ENCODE peak calls at places on chromosomes 13 and 19, in six cellular contexts. Z is upper lobe of right lung; F is lower lobe of right lung; M is naive thymus-derived CD4-positive, alpha-beta T cell; B is pancreas; O is esophagus squamous epithelium. G is an unnamed sample.

GRCh38 chr13:99660101-99660500 is 158.8 kb downstream of the TM9SF2 start:
- DNase-seq in M (no peak), O (no peak), Z (no peak), F (no peak), B (no peak), G (no peak)

GRCh38 chr19:41244117-41244516 is 20.1 kb upstream of the HNRNPUL1 start:
- DNase-seq in F (no peak), B (no peak), O (no peak), Z (no peak), M (no peak), G (no peak)

GRCh38 chr19:55467236-55468053 is 2.9 kb upstream of the C19orf85 start:
- DNase-seq in B (no peak), Z (peak; percentile 85), F (peak; percentile 79), O (no peak), M (peak; percentile 21), G (no peak)

GRCh38 chr13:82654851-82655517 is 1227.3 kb downstream of the SLITRK1 start:
- DNase-seq in B (no peak), O (no peak), Z (peak; percentile 68), F (peak; percentile 58), M (no peak), G (no peak)

GRCh38 chr13:58087566-58087965 is 456.0 kb downstream of the PCDH17 start:
- DNase-seq in B (no peak), O (no peak), M (no peak), Z (no peak), F (no peak), G (no peak)

GRCh38 chr13:44842158-44842557 is 147.1 kb downstream of the NUFIP1 start:
- DNase-seq in M (no peak), B (no peak), F (no peak), Z (no peak), O (no peak), G (no peak)

GRCh38 chr19:50332014-50332263 is 2.8 kb upstream of the KCNC3 start:
- DNase-seq in B (no peak), F (peak; percentile 42), Z (peak; percentile 62), M (no peak), O (no peak), G (no peak)

GRCh38 chr13:35865341-35866240 is 265.6 kb downstream of the DCLK1 start:
- DNase-seq in M (no peak), B (no peak), Z (peak; percentile 72), O (no peak), F (peak; percentile 52), G (no peak)

GRCh38 chr13:54912367-54912766 is 1883.8 kb downstream of the OLFM4 start:
- DNase-seq in Z (no peak), B (no peak), F (no peak), M (no peak), O (no peak), G (no peak)

GRCh38 chr19:14381689-14382474 is 638 bp downstream of the ADGRE5 start:
- DNase-seq in F (peak; percentile 81), M (peak; percentile 84), B (peak; percentile 79), Z (no peak), O (no peak), G (no peak)

GRCh38 chr13:32881074-32881791 is 135.0 kb upstream of the KL start:
- DNase-seq in O (no peak), Z (no peak), M (no peak), B (no peak), F (no peak), G (no peak)

GRCh38 chr19:46990998-46991676 is 28.5 kb upstream of the NPAS1 start:
- DNase-seq in M (no peak), O (no peak), Z (peak; percentile 84), B (peak; percentile 69), F (peak; percentile 73), G (no peak)

GRCh38 chr13:112444001-112444311 is 67.8 kb downstream of the SPACA7 start:
- DNase-seq in B (peak; percentile 51), M (no peak), O (no peak), Z (peak; percentile 82), F (peak; percentile 70), G (no peak)

GRCh38 chr19:8510589-8511115 is 3.3 kb downstream of the ZNF414 start:
- DNase-seq in F (no peak), Z (no peak), O (no peak), B (no peak), M (no peak), G (no peak)

GRCh38 chr19:43519436-43520088 is 7.4 kb downstream of the ETHE1 start:
- DNase-seq in B (peak; percentile 62), O (no peak), M (peak; percentile 70), F (peak; percentile 77), Z (peak; percentile 84), G (no peak)

GRCh38 chr13:50993371-50993770 is 83.8 kb downstream of the RNASEH2B start:
- DNase-seq in Z (no peak), F (no peak), O (no peak), M (no peak), B (no peak), G (no peak)

GRCh38 chr19:3544054-3544376 is 5.0 kb downstream of the TEKTIP1 start:
- DNase-seq in O (no peak), M (no peak), B (no peak), Z (no peak), F (peak; percentile 35), G (no peak)

GRCh38 chr19:43430142-43430710 is 15.5 kb downstream of the TEX101 start:
- DNase-seq in B (no peak), Z (no peak), F (no peak), O (no peak), M (no peak), G (no peak)

GRCh38 chr13:27619711-27620376 is 485 bp downstream of the LNX2 start:
- DNase-seq in M (peak; percentile 6), B (no peak), O (no peak), F (peak; percentile 70), Z (no peak), G (no peak)

DNA sequence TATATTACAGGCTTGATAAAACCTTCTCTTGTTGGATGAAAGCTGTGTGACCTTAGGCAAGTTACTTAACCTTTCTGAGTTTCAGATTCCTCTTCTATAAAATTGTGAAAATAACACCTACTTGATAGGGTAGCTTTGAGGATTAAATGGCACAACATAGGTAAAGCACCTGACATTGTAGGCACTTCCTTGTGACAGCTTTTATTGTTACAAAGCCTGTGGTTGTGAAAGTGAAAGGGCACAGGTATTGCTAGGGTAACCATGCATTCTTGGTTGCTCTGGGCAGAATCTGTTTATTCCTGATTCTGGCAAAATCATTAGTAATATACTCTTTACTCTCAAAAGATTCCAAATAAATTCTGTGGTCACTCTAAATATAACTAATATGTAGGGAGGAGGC is 493.4 kb downstream of the OLFM4 start:
- DNase-seq in M (no peak), F (no peak), Z (no peak), O (no peak), B (no peak), G (no peak)
- H3K4me1 ChIP-seq in M (no peaks in the 10 kb centered on the region), F (no peaks in the 10 kb centered on the region), Z (no peaks in the 10 kb centered on the region), O (no peaks in the 10 kb centered on the region), B (no peaks in the 10 kb centered on the region), G (no peaks in the 10 kb centered on the region)

GRCh38 chr13:101917833-101918755 is 465.6 kb downstream of the ITGBL1 start:
- DNase-seq in Z (no peak), B (peak; percentile 11), M (no peak), F (no peak), O (no peak), G (no peak)
- H3K4me3 ChIP-seq in Z (no peak overlapping the region), B (no peak overlapping the region), M (no peak overlapping the region), F (no peak overlapping the region), O (no peak overlapping the region), G (no peak overlapping the region)

GRCh38 chr19:2089001-2089711 is 7.0 kb downstream of the MOB3A start:
- DNase-seq in F (no peak), M (no peak), B (no peak), O (no peak), Z (no peak), G (peak; percentile 94)
- H3K4me1 ChIP-seq in F (peaks cover 85% of the 10 kb centered on the region), M (peaks cover 61% of the 10 kb centered on the region), B (no peaks in the 10 kb centered on the region), O (peaks cover 100% of the 10 kb centered on the region), Z (peaks cover 76% of the 10 kb centered on the region), G (peaks cover 72% of the 10 kb centered on the region)

GRCh38 chr19:33301900-33302174 is 497 bp downstream of the CEBPA start:
- DNase-seq in O (no peak), F (no peak), M (no peak), Z (no peak), B (no peak), G (no peak)

GRCh38 chr19:33300016-33300981 is 2.0 kb downstream of the CEBPA start:
- DNase-seq in Z (no peak), F (no peak), M (no peak), O (no peak), B (no peak), G (peak; percentile 48)

GRCh38 chr19:33302175-33302973 is at the start of gene CEBPA:
- DNase-seq in M (no peak), Z (peak; percentile 95), O (no peak), F (peak; percentile 92), B (peak; percentile 77), G (peak; percentile 70)

GRCh38 chr19:33302974-33303790 is 848 bp upstream of the CEBPA start:
- DNase-seq in O (no peak), Z (peak; percentile 86), B (peak; percentile 67), M (no peak), F (peak; percentile 79), G (peak; percentile 70)

DNA sequence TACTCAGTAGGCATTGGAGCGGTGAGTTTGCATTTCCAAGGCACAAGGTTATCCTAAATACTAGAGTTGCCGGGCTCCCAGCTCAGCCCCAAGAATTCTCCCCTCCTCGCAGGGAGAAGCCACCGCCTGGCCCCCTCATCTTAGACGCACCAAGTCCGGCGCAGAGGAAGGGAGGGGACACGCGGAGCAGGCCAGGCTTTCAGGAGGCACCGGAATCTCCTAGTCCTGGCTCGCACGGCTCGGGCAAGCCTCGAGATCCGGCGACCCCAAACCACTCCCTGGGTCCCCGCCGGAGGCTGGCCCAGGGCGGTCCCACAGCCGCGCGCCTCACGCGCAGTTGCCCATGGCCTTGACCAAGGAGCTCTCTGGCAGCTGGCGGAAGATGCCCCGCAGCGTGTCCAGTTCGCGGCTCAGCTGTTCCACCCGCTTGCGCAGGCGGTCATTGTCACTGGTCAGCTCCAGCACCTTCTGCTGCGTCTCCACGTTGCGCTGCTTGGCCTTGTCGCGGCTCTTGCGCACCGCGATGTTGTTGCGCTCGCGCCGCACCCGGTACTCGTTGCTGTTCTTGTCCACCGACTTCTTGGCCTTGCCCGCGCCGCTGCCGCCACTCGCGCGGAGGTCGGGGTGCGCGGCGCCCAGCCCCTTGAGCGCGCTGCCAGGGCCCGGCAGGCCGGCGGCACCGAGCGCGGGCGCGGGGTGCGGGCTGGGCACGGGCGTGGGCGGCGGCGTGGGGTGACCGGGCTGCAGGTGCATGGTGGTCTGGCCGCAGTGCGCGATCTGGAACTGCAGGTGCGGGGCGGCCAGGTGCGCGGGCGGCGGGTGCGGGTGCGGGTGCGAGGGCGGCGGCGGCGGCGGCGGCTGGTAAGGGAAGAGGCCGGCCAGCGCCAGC is 1.1 kb downstream of the CEBPA start:
- DNase-seq in M (no peak), Z (no peak), O (no peak), B (no peak), F (no peak), G (peak; percentile 58)
- H3K4me3 ChIP-seq in M (no peak overlapping the region), Z (peak overlapping the region; percentile 61), O (peak overlapping the region; percentile 78), B (peak overlapping the region; percentile 76), F (peak overlapping the region; percentile 84), G (peak overlapping the region; percentile 59)